ENCODE peak calls at places on chromosomes 3 and 15, in five cellular contexts. One of them, this sample, is unnamed.

GRCh38 chr3:13010770-13011169 is 62.5 kb downstream of the IQSEC1 start:
- DNase-seq in A549: no peak
- DNase-seq in pancreas: no peak
- DNase-seq in tibial nerve: no peak
- DNase-seq in B cell: no peak
- DNase-seq in this sample: peak; percentile 37

GRCh38 chr3:72821170-72821781 is 27.0 kb downstream of the SHQ1 start:
- DNase-seq in A549: no peak
- DNase-seq in pancreas: no peak
- DNase-seq in tibial nerve: no peak
- DNase-seq in B cell: peak; percentile 47
- DNase-seq in this sample: peak; percentile 67

GRCh38 chr3:115627180-115628074 is 4.1 kb downstream of the GAP43 start:
- DNase-seq in A549: no peak
- DNase-seq in pancreas: no peak
- DNase-seq in tibial nerve: no peak
- DNase-seq in B cell: no peak
- DNase-seq in this sample: peak; percentile 3

GRCh38 chr3:167033866-167034265 is 346.2 kb downstream of the ZBBX start:
- DNase-seq in A549: no peak
- DNase-seq in pancreas: no peak
- DNase-seq in tibial nerve: no peak
- DNase-seq in B cell: no peak
- DNase-seq in this sample: no peak

GRCh38 chr15:98654790-98655360 is 6.5 kb downstream of the IGF1R start:
- DNase-seq in A549: no peak
- DNase-seq in pancreas: no peak
- DNase-seq in tibial nerve: no peak
- DNase-seq in B cell: no peak
- DNase-seq in this sample: no peak

GRCh38 chr3:156483961-156484787 is 70.7 kb downstream of the SSR3 start:
- DNase-seq in A549: no peak
- DNase-seq in pancreas: no peak
- DNase-seq in tibial nerve: peak; percentile 13
- DNase-seq in B cell: peak; percentile 71
- DNase-seq in this sample: peak; percentile 86

GRCh38 chr3:12097972-12098371 is 60.7 kb downstream of the TIMP4 start:
- DNase-seq in A549: no peak
- DNase-seq in pancreas: no peak
- DNase-seq in tibial nerve: no peak
- DNase-seq in B cell: no peak
- DNase-seq in this sample: no peak

GRCh38 chr3:76132154-76132470 is 346.8 kb upstream of the ZNF717 start:
- DNase-seq in A549: no peak
- DNase-seq in pancreas: no peak
- DNase-seq in tibial nerve: no peak
- DNase-seq in B cell: no peak
- DNase-seq in this sample: no peak

GRCh38 chr15:62135532-62136134 is 29.5 kb downstream of the C2CD4B start:
- DNase-seq in A549: no peak
- DNase-seq in pancreas: peak; percentile 75
- DNase-seq in tibial nerve: no peak
- DNase-seq in B cell: no peak
- DNase-seq in this sample: no peak
- TF ChIP-seq CTCF in A549: no peak
- TF ChIP-seq CTCF in pancreas: no peak
- TF ChIP-seq CTCF in tibial nerve: no peak
- TF ChIP-seq CTCF in B cell: no peak
- TF ChIP-seq CTCF in this sample: no peak

DNA sequence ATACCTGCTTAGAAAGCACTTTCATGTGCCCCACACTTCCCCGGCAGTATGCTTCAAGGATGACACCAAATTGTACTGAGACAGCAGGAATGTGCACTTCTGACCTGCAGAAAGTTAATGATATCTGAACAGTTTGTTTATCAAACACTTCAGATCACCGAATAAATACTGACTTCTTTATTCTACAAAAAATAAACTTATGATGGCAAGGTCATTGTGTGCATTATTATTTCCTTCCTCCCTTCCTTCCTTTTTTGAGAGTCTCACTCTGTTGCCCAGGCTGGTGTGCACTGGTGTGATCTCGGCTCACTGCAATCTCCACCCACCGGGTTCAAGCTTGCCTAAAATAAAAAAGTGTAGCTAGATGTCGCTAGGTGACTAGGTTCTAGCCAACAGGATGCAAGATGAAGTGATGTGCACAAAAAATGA is 80.3 kb downstream of the FAIM start:
- DNase-seq in A549: no peak
- DNase-seq in pancreas: no peak
- DNase-seq in tibial nerve: no peak
- DNase-seq in B cell: no peak
- DNase-seq in this sample: peak; percentile 32
- TF ChIP-seq CTCF in A549: no peak
- TF ChIP-seq CTCF in pancreas: no peak
- TF ChIP-seq CTCF in tibial nerve: no peak
- TF ChIP-seq CTCF in B cell: no peak
- TF ChIP-seq CTCF in this sample: no peak

DNA sequence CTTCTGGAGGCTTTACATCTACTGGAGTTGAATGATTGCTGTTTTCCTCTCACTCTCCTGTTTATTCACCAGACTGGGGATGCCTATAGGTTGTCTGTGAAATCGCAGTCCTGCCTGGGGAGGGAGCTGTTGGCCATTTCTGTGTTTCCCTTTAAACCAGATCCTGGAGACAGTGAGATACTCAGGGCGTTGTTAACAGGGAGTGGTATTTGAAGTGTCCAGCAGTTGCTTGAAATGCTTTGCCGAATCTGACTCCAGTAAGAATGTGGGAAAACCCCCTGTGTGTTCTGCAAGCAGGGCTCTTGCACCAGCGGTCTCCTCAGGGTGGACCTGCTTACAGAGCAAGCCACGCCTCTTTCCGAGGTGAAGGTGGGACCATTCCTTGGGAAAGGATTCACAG is 4.3 kb upstream of the LRRK1 start:
- DNase-seq in A549: no peak
- DNase-seq in pancreas: no peak
- DNase-seq in tibial nerve: no peak
- DNase-seq in B cell: no peak
- DNase-seq in this sample: no peak
- TF ChIP-seq CTCF in A549: no peak
- TF ChIP-seq CTCF in pancreas: no peak
- TF ChIP-seq CTCF in tibial nerve: no peak
- TF ChIP-seq CTCF in B cell: no peak
- TF ChIP-seq CTCF in this sample: no peak

DNA sequence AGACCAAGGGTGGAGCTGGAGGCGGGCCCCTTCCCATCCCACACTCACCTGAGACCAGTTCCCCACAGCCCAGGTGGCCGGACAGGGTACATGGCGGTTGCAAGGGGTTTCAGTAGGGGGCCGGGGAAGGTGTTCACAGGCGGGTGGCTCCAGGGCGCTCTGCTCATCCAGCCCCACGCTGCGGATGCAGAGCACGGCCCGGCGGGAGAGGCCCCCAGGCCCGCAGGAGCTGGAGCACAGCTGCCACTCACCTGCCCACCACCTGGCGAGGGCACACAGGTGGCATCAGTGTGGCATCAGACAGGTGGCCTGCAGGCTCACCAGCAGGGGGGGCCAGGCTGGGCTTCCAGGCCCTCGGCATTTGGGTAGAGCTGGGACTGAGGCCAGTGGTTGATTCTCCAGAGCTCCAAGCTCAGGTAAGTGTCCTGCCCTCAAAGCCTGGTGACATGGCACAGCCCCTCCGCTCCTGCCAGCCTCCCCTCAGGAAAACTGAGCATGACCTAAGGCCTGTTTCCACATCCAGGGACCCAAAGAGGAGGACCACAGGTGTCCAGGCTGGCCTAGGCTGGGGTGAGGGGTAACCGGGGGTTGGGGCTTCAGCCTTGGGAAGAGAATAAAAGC is 43.8 kb downstream of the ADAMTS7 start:
- DNase-seq in A549: no peak
- DNase-seq in pancreas: no peak
- DNase-seq in tibial nerve: no peak
- DNase-seq in B cell: no peak
- DNase-seq in this sample: no peak
- TF ChIP-seq CTCF in A549: no peak
- TF ChIP-seq CTCF in pancreas: no peak
- TF ChIP-seq CTCF in tibial nerve: no peak
- TF ChIP-seq CTCF in B cell: no peak
- TF ChIP-seq CTCF in this sample: no peak

DNA sequence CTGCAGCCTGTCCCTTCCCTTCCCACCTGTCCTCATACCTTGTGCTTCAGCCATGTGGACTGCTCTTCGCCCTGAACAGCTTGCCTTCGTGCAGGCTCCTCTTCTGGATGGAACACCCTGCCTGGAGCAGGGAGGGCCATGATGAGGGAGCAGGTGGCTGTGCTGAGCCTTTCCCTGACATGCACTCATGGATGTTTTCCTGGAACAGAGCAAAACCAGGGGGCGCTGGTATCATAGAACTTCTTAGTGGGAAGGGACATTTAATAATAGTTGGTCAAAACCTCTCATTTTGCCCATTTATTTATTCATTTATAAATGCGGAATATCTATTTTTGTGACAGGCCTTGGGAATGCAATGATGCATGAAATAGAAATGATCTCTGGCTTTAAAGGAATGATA is 149.3 kb downstream of the CACNA1D start:
- DNase-seq in A549: no peak
- DNase-seq in pancreas: no peak
- DNase-seq in tibial nerve: no peak
- DNase-seq in B cell: no peak
- DNase-seq in this sample: no peak
- TF ChIP-seq CTCF in A549: no peak
- TF ChIP-seq CTCF in pancreas: no peak
- TF ChIP-seq CTCF in tibial nerve: no peak
- TF ChIP-seq CTCF in B cell: no peak
- TF ChIP-seq CTCF in this sample: no peak

GRCh38 chr15:79192462-79193036 is 90.0 kb upstream of the ANKRD34C start:
- DNase-seq in A549: no peak
- DNase-seq in pancreas: no peak
- DNase-seq in tibial nerve: no peak
- DNase-seq in B cell: peak; percentile 34
- DNase-seq in this sample: peak; percentile 13

GRCh38 chr15:79184465-79184892 is 93.9 kb upstream of the RASGRF1 start:
- DNase-seq in A549: peak; percentile 76
- DNase-seq in pancreas: peak; percentile 42
- DNase-seq in tibial nerve: peak; percentile 90
- DNase-seq in B cell: peak; percentile 75
- DNase-seq in this sample: peak; percentile 74

GRCh38 chr15:79185199-79185598 is 94.6 kb upstream of the RASGRF1 start:
- DNase-seq in A549: no peak
- DNase-seq in pancreas: no peak
- DNase-seq in tibial nerve: no peak
- DNase-seq in B cell: no peak
- DNase-seq in this sample: peak; percentile 22

DNA sequence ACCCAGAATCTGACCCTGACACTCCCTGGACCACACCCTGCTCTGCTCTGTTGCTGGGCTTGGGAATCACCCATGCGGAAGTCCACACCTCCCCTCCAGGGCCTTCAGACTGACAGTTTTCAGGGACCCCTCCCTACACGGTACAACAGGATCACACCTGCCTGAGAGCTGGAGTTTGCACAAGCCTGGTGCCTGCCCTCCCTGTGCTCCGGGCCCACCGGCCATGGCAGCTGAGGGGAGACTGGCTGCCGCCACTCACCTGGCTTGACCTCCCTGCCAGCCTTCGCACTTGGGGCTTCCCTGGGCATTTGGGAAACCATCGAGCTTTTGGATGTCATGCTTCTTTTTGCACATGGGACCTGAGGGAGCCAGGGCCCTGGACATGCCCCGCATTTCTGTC is 95.9 kb upstream of the ANKRD34C start:
- DNase-seq in A549: no peak
- DNase-seq in pancreas: no peak
- DNase-seq in tibial nerve: no peak
- DNase-seq in B cell: no peak
- DNase-seq in this sample: no peak
- TF ChIP-seq CTCF in A549: no peak
- TF ChIP-seq CTCF in pancreas: no peak
- TF ChIP-seq CTCF in tibial nerve: no peak
- TF ChIP-seq CTCF in B cell: no peak
- TF ChIP-seq CTCF in this sample: no peak

GRCh38 chr15:91593653-91594052 is 259.9 kb upstream of the SLCO3A1 start:
- DNase-seq in A549: no peak
- DNase-seq in pancreas: no peak
- DNase-seq in tibial nerve: no peak
- DNase-seq in B cell: no peak
- DNase-seq in this sample: no peak

GRCh38 chr15:91586542-91586941 is 267.0 kb upstream of the SLCO3A1 start:
- DNase-seq in A549: no peak
- DNase-seq in pancreas: no peak
- DNase-seq in tibial nerve: no peak
- DNase-seq in B cell: no peak
- DNase-seq in this sample: no peak

GRCh38 chr15:91592586-91592985 is 260.9 kb upstream of the SLCO3A1 start:
- DNase-seq in A549: no peak
- DNase-seq in pancreas: no peak
- DNase-seq in tibial nerve: no peak
- DNase-seq in B cell: no peak
- DNase-seq in this sample: no peak

GRCh38 chr15:91593081-91593480 is 260.4 kb upstream of the SLCO3A1 start:
- DNase-seq in A549: no peak
- DNase-seq in pancreas: no peak
- DNase-seq in tibial nerve: no peak
- DNase-seq in B cell: no peak
- DNase-seq in this sample: no peak

GRCh38 chr15:91589360-91589759 is 264.1 kb upstream of the SLCO3A1 start:
- DNase-seq in A549: no peak
- DNase-seq in pancreas: no peak
- DNase-seq in tibial nerve: no peak
- DNase-seq in B cell: no peak
- DNase-seq in this sample: no peak
- TF ChIP-seq CTCF in A549: no peak
- TF ChIP-seq CTCF in pancreas: no peak
- TF ChIP-seq CTCF in tibial nerve: no peak
- TF ChIP-seq CTCF in B cell: no peak
- TF ChIP-seq CTCF in this sample: no peak

GRCh38 chr15:79341361-79341760 is 30.4 kb downstream of the TMED3 start:
- DNase-seq in A549: no peak
- DNase-seq in pancreas: no peak
- DNase-seq in tibial nerve: no peak
- DNase-seq in B cell: no peak
- DNase-seq in this sample: no peak

GRCh38 chr15:79339588-79340314 is 28.8 kb downstream of the TMED3 start:
- DNase-seq in A549: peak; percentile 47
- DNase-seq in pancreas: no peak
- DNase-seq in tibial nerve: no peak
- DNase-seq in B cell: no peak
- DNase-seq in this sample: peak; percentile 51

GRCh38 chr15:79337591-79337990 is 26.7 kb downstream of the TMED3 start:
- DNase-seq in A549: no peak
- DNase-seq in pancreas: no peak
- DNase-seq in tibial nerve: no peak
- DNase-seq in B cell: no peak
- DNase-seq in this sample: no peak

GRCh38 chr15:79340315-79340602 is 29.3 kb downstream of the TMED3 start:
- DNase-seq in A549: no peak
- DNase-seq in pancreas: no peak
- DNase-seq in tibial nerve: no peak
- DNase-seq in B cell: no peak
- DNase-seq in this sample: no peak
- TF ChIP-seq CTCF in A549: no peak
- TF ChIP-seq CTCF in pancreas: no peak
- TF ChIP-seq CTCF in tibial nerve: peak; percentile 0
- TF ChIP-seq CTCF in B cell: peak; percentile 15
- TF ChIP-seq CTCF in this sample: no peak